ENCODE peak calls at places on chromosomes 4 and X, in five cellular contexts. I is ELR; O is nucleus accumbens; K is stimulated activated CD4-positive, alpha-beta T cell treated with anti-CD3 and anti-CD28 coated beads, Interleukin-1b, Interleukin-23, amount 100 ng/mL, for 4 hours; M is RWPE1. C is an unnamed sample.

GRCh38 chrX:101659601-101660063 is at the start of gene ARMCX2:
- DNase-seq in I (no peak), O (peak; percentile 58), K (no peak), M (no peak), C (no peak)

GRCh38 chrX:12240491-12240890 is 102.2 kb downstream of the FRMPD4 start:
- DNase-seq in I (no peak), O (no peak), K (no peak), M (no peak), C (no peak)

GRCh38 chr4:185004562-185005208 is 13.6 kb upstream of the HELT start:
- DNase-seq in I (no peak), O (peak; percentile 10), K (no peak), M (no peak), C (no peak)

GRCh38 chrX:109880629-109881028 is 122.3 kb upstream of the TMEM164 start:
- DNase-seq in I (no peak), O (no peak), K (no peak), M (no peak), C (peak; percentile 47)

GRCh38 chr4:172975651-172976229 is 192.9 kb upstream of the GALNT7 start:
- DNase-seq in I (no peak), O (no peak), K (no peak), M (no peak), C (no peak)

GRCh38 chr4:98261291-98262271 is at the start of gene RAP1GDS1:
- DNase-seq in I (peak; percentile 80), O (peak; percentile 65), K (peak; percentile 9), M (peak; percentile 57), C (peak; percentile 18)

GRCh38 chrX:139811942-139812629 is 104.1 kb upstream of the MCF2 start:
- DNase-seq in I (no peak), O (no peak), K (no peak), M (no peak), C (no peak)

GRCh38 chrX:78124304-78124703 is 15.1 kb downstream of the TAF9B start:
- DNase-seq in I (peak; percentile 19), O (no peak), K (no peak), M (no peak), C (no peak)

GRCh38 chrX:131778269-131779218 is 234.7 kb downstream of the OR13H1 start:
- DNase-seq in I (peak; percentile 45), O (no peak), K (peak; percentile 80), M (no peak), C (no peak)

GRCh38 chr4:56219447-56219846 is 167.8 kb downstream of the AASDH start:
- DNase-seq in I (no peak), O (no peak), K (no peak), M (no peak), C (no peak)

GRCh38 chr4:133152801-133153526 is 3.9 kb downstream of the PCDH10 start:
- DNase-seq in I (peak; percentile 25), O (peak; percentile 11), K (no peak), M (no peak), C (peak; percentile 1)

GRCh38 chr4:153267013-153267412 is 62.8 kb downstream of the TRIM2 start:
- DNase-seq in I (no peak), O (no peak), K (no peak), M (no peak), C (no peak)

GRCh38 chr4:7904942-7905341 is 34.7 kb downstream of the AFAP1 start:
- DNase-seq in I (peak; percentile 83), O (no peak), K (no peak), M (no peak), C (no peak)

GRCh38 chrX:129984196-129984962 is 1.9 kb downstream of the BCORL1 start:
- DNase-seq in I (peak; percentile 41), O (peak; percentile 5), K (no peak), M (no peak), C (peak; percentile 57)

GRCh38 chr4:90181644-90182043 is 54.5 kb downstream of the CCSER1 start:
- DNase-seq in I (no peak), O (no peak), K (no peak), M (no peak), C (no peak)

GRCh38 chrX:10524578-10524977 is 95.8 kb downstream of the MID1 start:
- DNase-seq in I (no peak), O (no peak), K (no peak), M (no peak), C (no peak)

GRCh38 chrX:17397074-17397473 is 22.1 kb downstream of the NHS start:
- DNase-seq in I (peak; percentile 78), O (no peak), K (no peak), M (no peak), C (no peak)

GRCh38 chr4:116585240-116585639 is 500.1 kb downstream of the TRAM1L1 start:
- DNase-seq in I (peak; percentile 22), O (no peak), K (no peak), M (no peak), C (no peak)

GRCh38 chrX:124646403-124646802 is 300.0 kb downstream of the SH2D1A start:
- DNase-seq in I (no peak), O (no peak), K (no peak), M (no peak), C (no peak)

GRCh38 chrX:50953832-50954231 is 43.3 kb downstream of the BMP15 start:
- DNase-seq in I (no peak), O (no peak), K (no peak), M (no peak), C (no peak)

C was measured in HuH-7.